ENCODE peak calls at places on chromosomes 16 and 17, in seven cellular contexts. One of them, this sample, is unnamed. For H3K4me1, the result is how much of the 10 kb centered on the place peaks cover.

GRCh38 chr16:10679921-10680320 is 14.8 kb downstream of the TEKT5 start:
- DNase-seq in endodermal cell: no peak
- DNase-seq in adipocyte: no peak
- DNase-seq in cardiac muscle cell: no peak
- DNase-seq in A549: no peak
- DNase-seq in mesenchymal stem cell: no peak
- DNase-seq in testis: no peak
- DNase-seq in this sample: no peak

GRCh38 chr17:21360048-21360447 is 16.1 kb upstream of the KCNJ12 start:
- DNase-seq in endodermal cell: peak
- DNase-seq in adipocyte: no peak
- DNase-seq in cardiac muscle cell: no peak
- DNase-seq in A549: no peak
- DNase-seq in mesenchymal stem cell: no peak
- DNase-seq in testis: no peak
- DNase-seq in this sample: no peak

GRCh38 chr17:40561294-40561870 is 3.9 kb downstream of the CCR7 start:
- DNase-seq in endodermal cell: no peak
- DNase-seq in adipocyte: no peak
- DNase-seq in cardiac muscle cell: no peak
- DNase-seq in A549: no peak
- DNase-seq in mesenchymal stem cell: peak
- DNase-seq in testis: no peak
- DNase-seq in this sample: no peak

GRCh38 chr17:48625502-48626201 is 506 bp downstream of the HOXB9 start:
- DNase-seq in endodermal cell: peak
- DNase-seq in adipocyte: peak
- DNase-seq in cardiac muscle cell: no peak
- DNase-seq in A549: peak
- DNase-seq in mesenchymal stem cell: peak
- DNase-seq in testis: no peak
- DNase-seq in this sample: no peak

GRCh38 chr17:62696726-62697490 is 69.4 kb downstream of the MRC2 start:
- DNase-seq in endodermal cell: peak
- DNase-seq in adipocyte: no peak
- DNase-seq in cardiac muscle cell: no peak
- DNase-seq in A549: no peak
- DNase-seq in mesenchymal stem cell: no peak
- DNase-seq in testis: peak
- DNase-seq in this sample: no peak

GRCh38 chr17:35521150-35521549 is 16.3 kb downstream of the SLFN12L start:
- DNase-seq in endodermal cell: no peak
- DNase-seq in adipocyte: no peak
- DNase-seq in cardiac muscle cell: no peak
- DNase-seq in A549: no peak
- DNase-seq in mesenchymal stem cell: no peak
- DNase-seq in testis: no peak
- DNase-seq in this sample: no peak

GRCh38 chr16:79469999-79470398 is 130.5 kb downstream of the MAF start:
- DNase-seq in endodermal cell: no peak
- DNase-seq in adipocyte: no peak
- DNase-seq in cardiac muscle cell: no peak
- DNase-seq in A549: no peak
- DNase-seq in mesenchymal stem cell: no peak
- DNase-seq in testis: peak
- DNase-seq in this sample: peak

GRCh38 chr16:920722-921121 is 50.1 kb downstream of the LMF1 start:
- DNase-seq in endodermal cell: no peak
- DNase-seq in adipocyte: peak
- DNase-seq in cardiac muscle cell: no peak
- DNase-seq in A549: no peak
- DNase-seq in mesenchymal stem cell: peak
- DNase-seq in testis: no peak
- DNase-seq in this sample: no peak

GRCh38 chr16:81140930-81141780 is 45.0 kb upstream of the GCSH start:
- DNase-seq in endodermal cell: peak
- DNase-seq in adipocyte: no peak
- DNase-seq in cardiac muscle cell: no peak
- DNase-seq in A549: no peak
- DNase-seq in mesenchymal stem cell: no peak
- DNase-seq in testis: peak
- DNase-seq in this sample: no peak

GRCh38 chr17:68424861-68425260 is 32.4 kb downstream of the WIPI1 start:
- DNase-seq in endodermal cell: peak
- DNase-seq in adipocyte: no peak
- DNase-seq in cardiac muscle cell: no peak
- DNase-seq in A549: no peak
- DNase-seq in mesenchymal stem cell: no peak
- DNase-seq in testis: no peak
- DNase-seq in this sample: no peak

GRCh38 chr17:28335959-28336871 is 654 bp downstream of the TNFAIP1 start:
- DNase-seq in endodermal cell: peak
- DNase-seq in adipocyte: peak
- DNase-seq in cardiac muscle cell: peak
- DNase-seq in A549: peak
- DNase-seq in mesenchymal stem cell: peak
- DNase-seq in testis: peak
- DNase-seq in this sample: peak

GRCh38 chr16:56195151-56195550 is 3.9 kb downstream of the GNAO1 start:
- DNase-seq in endodermal cell: no peak
- DNase-seq in adipocyte: no peak
- DNase-seq in cardiac muscle cell: no peak
- DNase-seq in A549: no peak
- DNase-seq in mesenchymal stem cell: no peak
- DNase-seq in testis: no peak
- DNase-seq in this sample: no peak

GRCh38 chr17:35981908-35982330 is 622 bp upstream of the CCL16 start:
- DNase-seq in endodermal cell: peak
- DNase-seq in adipocyte: no peak
- DNase-seq in cardiac muscle cell: no peak
- DNase-seq in A549: no peak
- DNase-seq in mesenchymal stem cell: no peak
- DNase-seq in testis: no peak
- DNase-seq in this sample: no peak

GRCh38 chr17:13346081-13346533 is 255.6 kb downstream of the HS3ST3A1 start:
- DNase-seq in endodermal cell: peak
- DNase-seq in adipocyte: peak
- DNase-seq in cardiac muscle cell: no peak
- DNase-seq in A549: no peak
- DNase-seq in mesenchymal stem cell: peak
- DNase-seq in testis: no peak
- DNase-seq in this sample: no peak

GRCh38 chr16:56748826-56749225 is 18.9 kb downstream of the NUP93 start:
- DNase-seq in endodermal cell: no peak
- DNase-seq in adipocyte: no peak
- DNase-seq in cardiac muscle cell: peak
- DNase-seq in A549: no peak
- DNase-seq in mesenchymal stem cell: no peak
- DNase-seq in testis: peak
- DNase-seq in this sample: no peak

GRCh38 chr17:37698132-37698615 is 46.7 kb downstream of the HNF1B start:
- DNase-seq in endodermal cell: no peak
- DNase-seq in adipocyte: no peak
- DNase-seq in cardiac muscle cell: no peak
- DNase-seq in A549: peak
- DNase-seq in mesenchymal stem cell: peak
- DNase-seq in testis: no peak
- DNase-seq in this sample: no peak

GRCh38 chr17:32626371-32626770 is 139.6 kb downstream of the CDK5R1 start:
- DNase-seq in endodermal cell: no peak
- DNase-seq in adipocyte: no peak
- DNase-seq in cardiac muscle cell: no peak
- DNase-seq in A549: no peak
- DNase-seq in mesenchymal stem cell: no peak
- DNase-seq in testis: no peak
- DNase-seq in this sample: no peak

GRCh38 chr17:68356949-68357455 is 65.7 kb downstream of the ARSG start:
- DNase-seq in endodermal cell: no peak
- DNase-seq in adipocyte: no peak
- DNase-seq in cardiac muscle cell: no peak
- DNase-seq in A549: no peak
- DNase-seq in mesenchymal stem cell: no peak
- DNase-seq in testis: no peak
- DNase-seq in this sample: no peak

GRCh38 chr17:9006175-9006767 is 15.0 kb upstream of the NTN1 start:
- DNase-seq in endodermal cell: peak
- DNase-seq in adipocyte: no peak
- DNase-seq in cardiac muscle cell: no peak
- DNase-seq in A549: no peak
- DNase-seq in mesenchymal stem cell: no peak
- DNase-seq in testis: no peak
- DNase-seq in this sample: no peak

GRCh38 chr17:52606098-52606497 is 447.6 kb upstream of the CA10 start:
- DNase-seq in endodermal cell: no peak
- DNase-seq in adipocyte: no peak
- DNase-seq in cardiac muscle cell: no peak
- DNase-seq in A549: no peak
- DNase-seq in mesenchymal stem cell: no peak
- DNase-seq in testis: no peak
- DNase-seq in this sample: no peak

GRCh38 chr16:70573451-70574121 is 50.0 kb downstream of the SF3B3 start:
- DNase-seq in endodermal cell: no peak
- DNase-seq in adipocyte: peak
- DNase-seq in cardiac muscle cell: no peak
- DNase-seq in A549: no peak
- DNase-seq in mesenchymal stem cell: peak
- DNase-seq in testis: peak
- DNase-seq in this sample: no peak

GRCh38 chr16:70572926-70573270 is 49.3 kb downstream of the SF3B3 start:
- DNase-seq in endodermal cell: no peak
- DNase-seq in adipocyte: no peak
- DNase-seq in cardiac muscle cell: no peak
- DNase-seq in A549: no peak
- DNase-seq in mesenchymal stem cell: no peak
- DNase-seq in testis: no peak
- DNase-seq in this sample: no peak

GRCh38 chr16:70570967-70571570 is 47.5 kb downstream of the SF3B3 start:
- DNase-seq in endodermal cell: no peak
- DNase-seq in adipocyte: no peak
- DNase-seq in cardiac muscle cell: no peak
- DNase-seq in A549: no peak
- DNase-seq in mesenchymal stem cell: no peak
- DNase-seq in testis: no peak
- DNase-seq in this sample: no peak

GRCh38 chr16:70571623-70572022 is 48.0 kb downstream of the SF3B3 start:
- DNase-seq in endodermal cell: no peak
- DNase-seq in adipocyte: no peak
- DNase-seq in cardiac muscle cell: no peak
- DNase-seq in A549: no peak
- DNase-seq in mesenchymal stem cell: no peak
- DNase-seq in testis: no peak
- DNase-seq in this sample: no peak

DNA sequence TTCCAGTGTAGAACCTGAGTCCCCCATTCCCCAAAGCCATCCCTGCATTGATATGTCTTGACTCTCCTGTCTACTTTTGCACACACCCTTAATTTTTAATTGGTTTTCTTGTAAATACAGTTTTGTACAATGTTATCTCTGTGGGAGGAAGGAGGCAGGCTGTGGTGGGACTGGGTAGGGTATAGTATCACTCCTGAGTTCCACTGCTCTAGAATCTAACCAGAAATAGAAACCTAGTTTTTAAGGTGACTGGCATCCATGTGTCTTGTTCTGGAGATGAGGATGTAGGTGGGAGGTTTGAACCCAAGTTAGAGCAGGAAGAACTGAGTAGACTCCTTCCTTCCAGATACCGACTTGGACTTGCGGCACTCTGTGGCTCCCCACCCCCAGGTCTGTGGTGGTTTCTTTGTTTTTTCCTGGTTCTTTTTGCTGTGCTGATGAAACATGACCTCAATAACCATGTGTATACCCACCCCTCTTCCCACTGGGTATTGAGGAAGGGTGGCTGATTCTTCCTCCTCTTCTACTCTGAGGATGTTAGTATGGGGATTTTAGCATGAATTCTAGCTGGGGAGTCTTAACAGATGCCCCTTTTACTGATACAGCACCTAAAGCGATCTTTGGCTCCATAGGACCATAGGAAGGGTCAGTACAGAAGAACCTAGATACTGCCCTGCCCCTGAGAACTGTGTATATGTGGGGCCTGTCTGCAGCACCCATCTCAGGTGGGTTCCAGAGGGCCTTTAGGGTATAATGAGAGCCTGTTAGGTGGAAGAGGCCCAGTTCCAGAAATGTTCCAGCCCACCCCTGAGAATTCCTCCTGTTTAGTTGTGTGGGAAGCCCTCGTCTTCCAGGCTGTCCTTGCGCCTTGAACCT is 48.7 kb downstream of the SF3B3 start:
- DNase-seq in endodermal cell: no peak
- DNase-seq in adipocyte: no peak
- DNase-seq in cardiac muscle cell: no peak
- DNase-seq in A549: no peak
- DNase-seq in mesenchymal stem cell: no peak
- DNase-seq in testis: no peak
- DNase-seq in this sample: no peak
- H3K4me1 ChIP-seq in endodermal cell: under half
- H3K4me1 ChIP-seq in adipocyte: under half
- H3K4me1 ChIP-seq in cardiac muscle cell: under half
- H3K4me1 ChIP-seq in A549: under half
- H3K4me1 ChIP-seq in mesenchymal stem cell: under half
- H3K4me1 ChIP-seq in testis: under half
- H3K4me1 ChIP-seq in this sample: under half

GRCh38 chr16:14306485-14307058 is 235.5 kb downstream of the MRTFB start:
- DNase-seq in endodermal cell: no peak
- DNase-seq in adipocyte: no peak
- DNase-seq in cardiac muscle cell: no peak
- DNase-seq in A549: no peak
- DNase-seq in mesenchymal stem cell: no peak
- DNase-seq in testis: no peak
- DNase-seq in this sample: no peak
- H3K4me1 ChIP-seq in endodermal cell: under half
- H3K4me1 ChIP-seq in adipocyte: half or more
- H3K4me1 ChIP-seq in cardiac muscle cell: under half
- H3K4me1 ChIP-seq in A549: half or more
- H3K4me1 ChIP-seq in mesenchymal stem cell: under half
- H3K4me1 ChIP-seq in testis: under half
- H3K4me1 ChIP-seq in this sample: under half

DNA sequence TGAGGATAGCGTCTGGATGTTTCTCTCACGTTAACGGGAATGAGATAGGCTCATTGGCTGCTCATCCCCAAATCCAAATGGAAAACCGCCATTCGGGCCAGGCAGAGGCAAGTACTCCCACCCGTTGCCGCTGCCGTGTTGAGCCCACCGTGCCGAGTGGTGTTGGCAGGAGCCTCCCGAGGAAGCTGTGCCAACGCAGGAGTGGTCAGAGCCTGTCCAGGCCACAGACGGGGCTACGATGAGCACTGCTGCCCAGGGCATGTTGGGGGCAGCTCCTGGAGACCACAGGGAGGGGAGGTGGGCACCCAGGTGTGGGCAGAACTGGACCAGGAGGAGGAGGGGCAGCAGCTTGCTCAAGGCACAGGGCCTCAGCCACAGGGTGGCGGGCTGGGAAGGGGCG is 72.0 kb downstream of the KLHDC4 start:
- DNase-seq in endodermal cell: no peak
- DNase-seq in adipocyte: no peak
- DNase-seq in cardiac muscle cell: no peak
- DNase-seq in A549: no peak
- DNase-seq in mesenchymal stem cell: no peak
- DNase-seq in testis: no peak
- DNase-seq in this sample: no peak
- H3K4me1 ChIP-seq in endodermal cell: under half
- H3K4me1 ChIP-seq in adipocyte: under half
- H3K4me1 ChIP-seq in cardiac muscle cell: under half
- H3K4me1 ChIP-seq in A549: under half
- H3K4me1 ChIP-seq in mesenchymal stem cell: under half
- H3K4me1 ChIP-seq in testis: under half
- H3K4me1 ChIP-seq in this sample: under half

GRCh38 chr17:1029196-1029911 is 32.4 kb downstream of the TIMM22 start:
- DNase-seq in endodermal cell: no peak
- DNase-seq in adipocyte: peak
- DNase-seq in cardiac muscle cell: no peak
- DNase-seq in A549: no peak
- DNase-seq in mesenchymal stem cell: peak
- DNase-seq in testis: peak
- DNase-seq in this sample: no peak
- H3K4me1 ChIP-seq in endodermal cell: under half
- H3K4me1 ChIP-seq in adipocyte: under half
- H3K4me1 ChIP-seq in cardiac muscle cell: under half
- H3K4me1 ChIP-seq in A549: under half
- H3K4me1 ChIP-seq in mesenchymal stem cell: under half
- H3K4me1 ChIP-seq in testis: under half
- H3K4me1 ChIP-seq in this sample: under half